ENCODE peak calls at places on chromosomes 7 and 10, in nine cellular contexts. R, V, Y, O, K, E, Z, D and L are unnamed samples.

GRCh38 chr7:37089972-37090371 is 358.7 kb downstream of the ELMO1 start:
- DNase-seq in R (no peak), V (no peak), Y (no peak), O (no peak), K (no peak), E (no peak), Z (no peak), D (no peak), L (no peak)

GRCh38 chr7:30322656-30323355 is 38.4 kb downstream of the ZNRF2 start:
- DNase-seq in R (peak), V (no peak), Y (no peak), O (no peak), K (no peak), E (no peak), Z (no peak), D (no peak), L (peak)

GRCh38 chr10:74208081-74208480 is 57.1 kb downstream of the ADK start:
- DNase-seq in R (no peak), V (no peak), Y (peak), O (no peak), K (peak), E (no peak), Z (no peak), D (peak), L (no peak)

GRCh38 chr7:133704436-133704835 is 422.7 kb upstream of the LRGUK start:
- DNase-seq in R (no peak), V (no peak), Y (no peak), O (no peak), K (no peak), E (no peak), Z (no peak), D (no peak), L (no peak)

GRCh38 chr7:139753079-139753692 is 24.6 kb downstream of the HIPK2 start:
- DNase-seq in R (no peak), V (no peak), Y (no peak), O (no peak), K (no peak), E (no peak), Z (peak), D (no peak), L (no peak)

GRCh38 chr7:140079121-140079536 is 16.4 kb upstream of the PARP12 start:
- DNase-seq in R (no peak), V (no peak), Y (peak), O (no peak), K (peak), E (no peak), Z (peak), D (no peak), L (no peak)

GRCh38 chr7:50369408-50370026 is 65.0 kb downstream of the IKZF1 start:
- DNase-seq in R (peak), V (no peak), Y (no peak), O (no peak), K (no peak), E (no peak), Z (no peak), D (peak), L (peak)

GRCh38 chr10:127860632-127861031 is 32.1 kb downstream of the CLRN3 start:
- DNase-seq in R (no peak), V (no peak), Y (no peak), O (no peak), K (no peak), E (no peak), Z (no peak), D (no peak), L (no peak)

GRCh38 chr10:69382382-69383117 is 34.2 kb downstream of the TACR2 start:
- DNase-seq in R (no peak), V (no peak), Y (no peak), O (no peak), K (no peak), E (no peak), Z (peak), D (no peak), L (no peak)